ENCODE peak calls at places on chromosomes 5 and 9, in four cellular contexts. R is D341Med, S is NCI-H774, M is HuH-7.5. G is an unnamed sample.

GRCh38 chr5:169162407-169162806 is 138.5 kb downstream of the SLIT3 start:
- DNase-seq in R (no peak), S (no peak), M (no peak), G (peak; percentile 41)

GRCh38 chr9:84886866-84887265 is 217.3 kb downstream of the NTRK2 start:
- DNase-seq in R (no peak), S (no peak), M (no peak), G (no peak)

GRCh38 chr9:115250646-115251045 is 132.7 kb upstream of the TNC start:
- DNase-seq in R (no peak), S (no peak), M (no peak), G (no peak)

GRCh38 chr5:100789641-100790160 is 113.4 kb downstream of the ST8SIA4 start:
- DNase-seq in R (no peak), S (no peak), M (no peak), G (no peak)

GRCh38 chr5:154534457-154535050 is 56.5 kb upstream of the HAND1 start:
- DNase-seq in R (no peak), S (no peak), M (no peak), G (no peak)

GRCh38 chr5:4700082-4700481 is 440.0 kb upstream of the ADAMTS16 start:
- DNase-seq in R (peak; percentile 73), S (peak; percentile 80), M (no peak), G (peak; percentile 8)

GRCh38 chr5:64176301-64176700 is 10.7 kb downstream of the RNF180 start:
- DNase-seq in R (no peak), S (no peak), M (no peak), G (no peak)

GRCh38 chr5:106827061-106827460 is 843.7 kb downstream of the EFNA5 start:
- DNase-seq in R (no peak), S (no peak), M (no peak), G (no peak)

GRCh38 chr5:61301345-61301744 is 30.7 kb upstream of the ZSWIM6 start:
- DNase-seq in R (no peak), S (no peak), M (no peak), G (no peak)

GRCh38 chr5:76701298-76701697 is 14.6 kb upstream of the F2R start:
- DNase-seq in R (no peak), S (no peak), M (no peak), G (no peak)

GRCh38 chr5:3913264-3913663 is 317.6 kb downstream of the IRX1 start:
- DNase-seq in R (no peak), S (no peak), M (no peak), G (no peak)

GRCh38 chr5:76177974-76178373 is 94.8 kb downstream of the SV2C start:
- DNase-seq in R (no peak), S (no peak), M (no peak), G (no peak)

GRCh38 chr5:93607367-93608258 is 24.6 kb downstream of the NR2F1 start:
- DNase-seq in R (no peak), S (no peak), M (no peak), G (peak; percentile 64)

GRCh38 chr9:118483677-118484076 is 779.5 kb downstream of the TLR4 start:
- DNase-seq in R (no peak), S (no peak), M (no peak), G (no peak)

GRCh38 chr5:132501629-132501956 is 11.0 kb upstream of the IRF1 start:
- DNase-seq in R (no peak), S (no peak), M (no peak), G (no peak)

GRCh38 chr9:91789941-91790340 is 160.1 kb downstream of the ROR2 start:
- DNase-seq in R (no peak), S (no peak), M (no peak), G (no peak)

GRCh38 chr5:73867344-73868335 is 241.6 kb downstream of the ARHGEF28 start:
- DNase-seq in R (no peak), S (peak; percentile 27), M (no peak), G (no peak)

GRCh38 chr9:99299214-99300102 is 77.4 kb downstream of the SEC61B start:
- DNase-seq in R (peak; percentile 45), S (no peak), M (no peak), G (peak; percentile 68)

GRCh38 chr9:96258967-96259366 is 43.0 kb downstream of the HSD17B3 start:
- DNase-seq in R (no peak), S (no peak), M (no peak), G (no peak)

GRCh38 chr5:76942581-76942980 is 10.3 kb upstream of the CRHBP start:
- DNase-seq in R (no peak), S (no peak), M (no peak), G (no peak)

GRCh38 chr9:91802391-91802790 is 147.6 kb downstream of the ROR2 start:
- DNase-seq in R (no peak), S (no peak), M (no peak), G (no peak)

GRCh38 chr9:93182572-93182971 is 1.4 kb upstream of the WNK2 start:
- DNase-seq in R (no peak), S (no peak), M (no peak), G (no peak)

GRCh38 chr5:79983618-79984017 is 7.4 kb downstream of the MTX3 start:
- DNase-seq in R (no peak), S (no peak), M (no peak), G (no peak)

GRCh38 chr5:73768-74502 is 18.0 kb upstream of the PLEKHG4B start:
- DNase-seq in R (no peak), S (no peak), M (no peak), G (no peak)

G was measured in SK-N-SH.